ENCODE peak calls at places on chromosome 1, in nine cellular contexts. S, W, F, V, I, O, Q, Z and A are unnamed samples.

GRCh38 chr1:199463521-199464127 is 563.9 kb upstream of the NR5A2 start:
- DNase-seq in F (peak), W (peak), Z (no peak), O (peak), V (peak), I (peak), S (peak), Q (no peak), A (no peak)

GRCh38 chr1:200429221-200429751 is 19.4 kb upstream of the ZNF281 start:
- DNase-seq in F (no peak), W (peak), I (no peak), V (no peak), Z (no peak), S (no peak), O (no peak), Q (no peak), A (no peak)

GRCh38 chr1:86356247-86356646 is 39.9 kb downstream of the ODF2L start:
- DNase-seq in V (no peak), W (peak), I (no peak), Z (no peak), F (no peak), O (no peak), S (no peak), Q (no peak), A (no peak)

GRCh38 chr1:55898191-55898590 is 681.2 kb downstream of the PLPP3 start:
- DNase-seq in F (no peak), W (peak), I (no peak), V (no peak), S (no peak), O (no peak), Z (no peak), Q (no peak), A (no peak)

GRCh38 chr1:198671136-198671535 is 32.3 kb downstream of the PTPRC start:
- DNase-seq in Z (no peak), W (no peak), Q (no peak), V (peak), F (no peak), S (no peak), O (no peak), I (no peak), A (no peak)

GRCh38 chr1:3821004-3821933 is 25.0 kb upstream of the LRRC47 start:
- DNase-seq in Z (no peak), Q (no peak), O (no peak), F (no peak), W (no peak), V (peak), S (no peak), I (no peak), A (no peak)

GRCh38 chr1:228938248-228938891 is 203.1 kb downstream of the RHOU start:
- DNase-seq in W (no peak), O (no peak), V (no peak), Q (peak), I (no peak), S (peak), F (no peak), Z (peak), A (peak)

GRCh38 chr1:172279951-172280350 is 140.5 kb upstream of the C1orf105 start:
- DNase-seq in V (no peak), I (no peak), Q (no peak), Z (no peak), S (no peak), F (no peak), W (peak), O (no peak), A (no peak)

GRCh38 chr1:204763773-204764427 is 78.4 kb upstream of the LRRN2 start:
- DNase-seq in O (peak), F (peak), V (no peak), Z (peak), Q (peak), S (peak), I (peak), W (peak), A (peak)

GRCh38 chr1:37156646-37157045 is 122.3 kb upstream of the GRIK3 start:
- DNase-seq in W (no peak), Z (no peak), F (peak), V (no peak), S (no peak), O (no peak), I (no peak), Q (no peak), A (no peak)

GRCh38 chr1:162994921-162995320 is 74.2 kb upstream of the RGS4 start:
- DNase-seq in W (peak), F (no peak), O (no peak), V (no peak), Z (no peak), S (no peak), I (no peak), Q (no peak), A (no peak)